ENCODE peak calls at places on chromosomes 13 and 19, in seven cellular contexts. I is foreskin fibroblast, V is HCT116, U is heart left ventricle, N is ovary, M is fibroblast of pulmonary artery, Z is WTC11. H is an unnamed sample.

GRCh38 chr19:56114711-56115110 is 6.4 kb downstream of the ZNF787 start:
- DNase-seq in N (no peak), Z (no peak), M (no peak), V (no peak), I (no peak), U (no peak), H (no peak)

GRCh38 chr19:51489113-51489512 is 10.8 kb downstream of the CEACAM18 start:
- DNase-seq in V (no peak), N (no peak), Z (no peak), I (no peak), U (no peak), M (no peak), H (no peak)

GRCh38 chr19:35240322-35240721 is 8.5 kb upstream of the LSR start:
- DNase-seq in N (no peak), Z (no peak), V (no peak), U (no peak), I (no peak), M (no peak), H (no peak)

GRCh38 chr13:59356607-59357006 is 807.1 kb downstream of the DIAPH3 start:
- DNase-seq in M (peak; percentile 98), Z (no peak), I (no peak), U (peak; percentile 92), V (no peak), N (peak; percentile 42), H (no peak)

GRCh38 chr13:106534844-106535551 is 464 bp downstream of the EFNB2 start:
- DNase-seq in M (peak; percentile 29), V (no peak), Z (peak; percentile 38), I (no peak), N (peak; percentile 37), U (peak; percentile 64), H (no peak)

GRCh38 chr13:72004975-72005374 is 138.0 kb upstream of the DACH1 start:
- DNase-seq in M (peak; percentile 1), Z (no peak), V (no peak), N (no peak), U (no peak), I (no peak), H (no peak)

GRCh38 chr13:101346942-101347728 is 69.2 kb downstream of the NALCN start:
- DNase-seq in V (no peak), I (peak; percentile 43), M (peak; percentile 11), U (no peak), N (no peak), Z (no peak), H (no peak)

GRCh38 chr13:46181799-46182490 is at the start of gene LCP1:
- DNase-seq in N (no peak), I (no peak), M (no peak), Z (no peak), V (no peak), U (no peak), H (no peak)

GRCh38 chr13:72599148-72599743 is 128.2 kb downstream of the MZT1 start:
- DNase-seq in V (no peak), M (no peak), N (no peak), Z (no peak), U (no peak), I (no peak), H (no peak)

GRCh38 chr19:27793128-27793643 is 1419.8 kb downstream of the UQCRFS1 start:
- DNase-seq in M (peak; percentile 67), U (peak; percentile 75), V (peak; percentile 90), N (no peak), I (peak; percentile 75), Z (peak; percentile 67), H (peak; percentile 35)

GRCh38 chr13:36420437-36420891 is 11.8 kb upstream of the CCNA1 start:
- DNase-seq in I (peak; percentile 61), V (peak; percentile 24), U (no peak), N (peak; percentile 69), Z (peak; percentile 79), M (peak; percentile 90), H (no peak)

GRCh38 chr13:42384265-42384664 is 112.3 kb downstream of the AKAP11 start:
- DNase-seq in U (no peak), N (no peak), I (no peak), M (no peak), Z (no peak), V (no peak), H (no peak)

GRCh38 chr13:75919660-75920199 is 283.6 kb downstream of the LMO7 start:
- DNase-seq in Z (no peak), U (no peak), N (no peak), M (no peak), V (no peak), I (no peak), H (no peak)

GRCh38 chr19:46373573-46374359 is 26.9 kb downstream of the PPP5C start:
- DNase-seq in N (peak; percentile 59), U (peak; percentile 88), I (peak; percentile 67), M (peak; percentile 31), Z (peak; percentile 61), V (no peak), H (peak; percentile 36)

DNA sequence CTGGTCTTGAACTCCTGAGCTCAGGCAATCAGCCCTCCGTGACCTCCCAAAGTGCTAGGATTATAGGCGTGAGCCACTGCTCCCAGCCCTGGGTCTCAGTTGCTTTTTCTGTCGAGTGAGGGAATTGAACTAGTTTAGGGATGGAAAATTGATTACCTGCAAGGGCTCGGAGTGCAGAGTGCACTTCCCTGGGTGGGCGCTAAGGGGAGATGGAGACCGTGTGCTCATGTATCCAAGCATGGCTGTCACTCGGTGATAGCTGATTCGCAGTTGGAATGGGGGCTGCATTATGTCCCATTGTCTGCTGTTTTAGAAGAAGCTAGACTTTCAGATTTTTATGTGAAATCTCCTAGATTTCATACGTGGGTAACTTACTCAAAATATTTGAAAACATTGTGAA is 139.9 kb upstream of the RFC3 start:
- DNase-seq in U (no peak), V (no peak), Z (no peak), N (no peak), M (no peak), I (no peak), H (no peak)
- TF ChIP-seq CTCF in U (no peak), V (no peak), Z (no peak), N (no peak), M (no peak), I (no peak), H (no peak)

GRCh38 chr13:52669677-52670076 is 17.0 kb downstream of the SUGT1 start:
- DNase-seq in M (no peak), Z (no peak), N (no peak), V (no peak), I (no peak), U (no peak), H (no peak)
- TF ChIP-seq CTCF in M (no peak), Z (no peak), N (no peak), V (peak; percentile 29), I (no peak), U (no peak), H (no peak)

GRCh38 chr19:48498922-48499321 is 12.7 kb downstream of the LMTK3 start:
- DNase-seq in N (no peak), V (no peak), Z (no peak), M (no peak), U (no peak), I (no peak), H (no peak)
- TF ChIP-seq CTCF in N (no peak), V (no peak), Z (no peak), M (no peak), U (no peak), I (no peak), H (no peak)

DNA sequence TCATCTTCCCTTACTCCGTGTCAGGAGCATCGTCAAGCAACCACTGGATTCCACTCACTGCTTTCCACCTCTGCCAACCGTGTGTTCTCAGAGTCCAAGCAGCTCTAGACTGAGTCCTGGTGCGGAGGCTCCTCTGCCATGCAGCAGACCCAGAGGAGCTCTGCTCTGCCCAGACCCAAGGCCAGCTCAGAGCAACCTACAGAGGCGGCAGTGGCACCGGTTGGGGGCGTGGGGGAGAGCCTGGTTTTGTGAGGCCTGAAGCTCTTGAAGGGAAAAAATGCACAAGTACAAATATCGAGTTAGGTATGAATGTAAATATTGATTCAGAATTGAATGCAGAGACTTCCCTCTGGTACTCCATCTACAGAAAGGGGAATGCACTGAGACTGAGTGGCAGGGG is 46.8 kb downstream of the GJA3 start:
- DNase-seq in Z (no peak), N (no peak), U (no peak), M (no peak), V (no peak), I (no peak), H (no peak)
- TF ChIP-seq CTCF in Z (no peak), N (no peak), U (no peak), M (no peak), V (no peak), I (no peak), H (no peak)

DNA sequence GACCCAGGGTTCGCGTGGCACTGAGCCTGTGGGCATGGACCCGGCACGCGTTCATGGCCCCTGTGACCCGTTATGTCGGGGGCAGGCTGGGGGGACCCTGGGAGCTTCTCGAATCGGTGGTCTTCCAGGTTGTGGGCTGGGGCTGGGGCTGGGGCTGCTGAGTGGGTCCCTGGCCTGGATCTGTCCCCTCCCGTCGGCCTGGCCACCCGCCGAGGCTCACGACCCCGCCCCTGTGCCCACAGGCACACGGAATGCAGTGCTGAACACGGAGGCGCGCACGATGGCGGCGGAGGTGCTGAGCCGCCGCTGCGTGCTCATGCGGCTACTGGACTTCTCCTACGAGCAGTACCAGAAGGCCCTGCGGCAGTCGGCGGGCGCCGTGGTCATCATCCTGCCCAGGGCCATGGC is 6.5 kb downstream of the NCLN start:
- DNase-seq in V (no peak), M (no peak), U (no peak), Z (no peak), I (no peak), N (no peak), H (no peak)
- TF ChIP-seq CTCF in V (no peak), M (no peak), U (no peak), Z (no peak), I (no peak), N (no peak), H (no peak)

GRCh38 chr19:6925801-6926751 is 38.7 kb downstream of the ADGRE1 start:
- DNase-seq in U (no peak), Z (no peak), I (no peak), M (no peak), V (no peak), N (no peak), H (no peak)
- TF ChIP-seq CTCF in U (no peak), Z (no peak), I (no peak), M (no peak), V (peak; percentile 46), N (no peak), H (peak; percentile 38)

DNA sequence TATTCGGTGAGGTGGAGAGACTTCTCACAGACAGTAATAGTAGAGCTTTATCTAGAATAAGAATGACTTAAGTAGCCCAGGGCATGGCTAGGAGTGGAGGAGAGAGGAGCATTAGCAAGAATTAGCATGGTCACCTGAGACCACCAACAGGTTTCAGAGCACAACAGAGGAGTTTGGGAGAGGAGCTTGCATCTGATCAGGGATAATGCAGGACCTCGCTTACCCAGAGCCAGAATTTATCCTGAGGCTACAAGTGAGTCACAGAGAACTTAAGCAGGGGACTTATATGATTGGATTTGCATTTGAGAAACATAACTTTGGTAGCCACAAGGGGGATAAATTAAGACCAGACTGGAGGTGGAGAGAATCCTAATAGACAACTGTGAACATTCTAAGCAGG is 102.1 kb upstream of the FNDC3A start:
- DNase-seq in N (no peak), I (peak; percentile 65), Z (peak; percentile 23), M (peak; percentile 20), V (no peak), U (no peak), H (no peak)
- TF ChIP-seq CTCF in N (no peak), I (no peak), Z (no peak), M (no peak), V (no peak), U (no peak), H (peak; percentile 10)